ENCODE peak calls at places on chromosomes 3 and 15, in nine cellular contexts. One of them, this sample, is unnamed.
A peak's percentile ranks its signal among the peaks of the same experiment; 100 is the strongest.

GRCh38 chr15:30062881-30063280 is 19.9 kb upstream of the GOLGA8J start:
- DNase-seq in SK-N-SH: no peak
- DNase-seq in OCI-LY7: no peak
- DNase-seq in neural progenitor cell: no peak
- DNase-seq in MM.1S: no peak
- DNase-seq in GM23248: peak; percentile 47
- DNase-seq in HCT116: no peak
- DNase-seq in PC-3: no peak
- DNase-seq in hepatocyte: no peak
- DNase-seq in this sample: no peak

GRCh38 chr3:125511420-125512094 is 8.4 kb downstream of the SNX4 start:
- DNase-seq in SK-N-SH: peak; percentile 7
- DNase-seq in OCI-LY7: no peak
- DNase-seq in neural progenitor cell: no peak
- DNase-seq in MM.1S: peak; percentile 10
- DNase-seq in GM23248: peak; percentile 32
- DNase-seq in HCT116: no peak
- DNase-seq in PC-3: no peak
- DNase-seq in hepatocyte: no peak
- DNase-seq in this sample: no peak

GRCh38 chr15:64070965-64071851 is 22.4 kb downstream of the CIAO2A start:
- DNase-seq in SK-N-SH: no peak
- DNase-seq in OCI-LY7: no peak
- DNase-seq in neural progenitor cell: no peak
- DNase-seq in MM.1S: no peak
- DNase-seq in GM23248: peak; percentile 92
- DNase-seq in HCT116: no peak
- DNase-seq in PC-3: peak; percentile 75
- DNase-seq in hepatocyte: peak; percentile 83
- DNase-seq in this sample: no peak

GRCh38 chr15:34987982-34988873 is at the start of gene ZNF770:
- DNase-seq in SK-N-SH: peak; percentile 92
- DNase-seq in OCI-LY7: peak; percentile 86
- DNase-seq in neural progenitor cell: peak; percentile 84
- DNase-seq in MM.1S: peak; percentile 81
- DNase-seq in GM23248: peak; percentile 89
- DNase-seq in HCT116: peak; percentile 51
- DNase-seq in PC-3: peak; percentile 82
- DNase-seq in hepatocyte: peak; percentile 93
- DNase-seq in this sample: peak; percentile 83

GRCh38 chr15:52257734-52258062 is 37.9 kb downstream of the MYO5C start:
- DNase-seq in SK-N-SH: no peak
- DNase-seq in OCI-LY7: no peak
- DNase-seq in neural progenitor cell: peak; percentile 76
- DNase-seq in MM.1S: no peak
- DNase-seq in GM23248: peak; percentile 94
- DNase-seq in HCT116: no peak
- DNase-seq in PC-3: no peak
- DNase-seq in hepatocyte: no peak
- DNase-seq in this sample: peak; percentile 33

GRCh38 chr3:17964113-17964512 is 221.7 kb upstream of the TBC1D5 start:
- DNase-seq in SK-N-SH: no peak
- DNase-seq in OCI-LY7: no peak
- DNase-seq in neural progenitor cell: no peak
- DNase-seq in MM.1S: no peak
- DNase-seq in GM23248: no peak
- DNase-seq in HCT116: no peak
- DNase-seq in PC-3: no peak
- DNase-seq in hepatocyte: no peak
- DNase-seq in this sample: no peak

GRCh38 chr3:32120480-32120879 is 14.1 kb downstream of the GPD1L start:
- DNase-seq in SK-N-SH: no peak
- DNase-seq in OCI-LY7: no peak
- DNase-seq in neural progenitor cell: no peak
- DNase-seq in MM.1S: no peak
- DNase-seq in GM23248: no peak
- DNase-seq in HCT116: no peak
- DNase-seq in PC-3: no peak
- DNase-seq in hepatocyte: no peak
- DNase-seq in this sample: no peak

GRCh38 chr3:87173776-87174175 is 53.3 kb upstream of the CHMP2B start:
- DNase-seq in SK-N-SH: no peak
- DNase-seq in OCI-LY7: no peak
- DNase-seq in neural progenitor cell: no peak
- DNase-seq in MM.1S: no peak
- DNase-seq in GM23248: no peak
- DNase-seq in HCT116: no peak
- DNase-seq in PC-3: no peak
- DNase-seq in hepatocyte: no peak
- DNase-seq in this sample: no peak

GRCh38 chr3:42010530-42010929 is 48.6 kb upstream of the ULK4 start:
- DNase-seq in SK-N-SH: no peak
- DNase-seq in OCI-LY7: no peak
- DNase-seq in neural progenitor cell: peak; percentile 9
- DNase-seq in MM.1S: no peak
- DNase-seq in GM23248: no peak
- DNase-seq in HCT116: no peak
- DNase-seq in PC-3: no peak
- DNase-seq in hepatocyte: no peak
- DNase-seq in this sample: no peak

GRCh38 chr3:42013652-42014442 is 51.9 kb upstream of the ULK4 start:
- DNase-seq in SK-N-SH: peak; percentile 82
- DNase-seq in OCI-LY7: peak; percentile 62
- DNase-seq in neural progenitor cell: peak; percentile 66
- DNase-seq in MM.1S: peak; percentile 53
- DNase-seq in GM23248: peak; percentile 54
- DNase-seq in HCT116: no peak
- DNase-seq in PC-3: peak; percentile 11
- DNase-seq in hepatocyte: peak; percentile 64
- DNase-seq in this sample: peak; percentile 50

GRCh38 chr3:42014443-42014945 is 52.6 kb upstream of the ULK4 start:
- DNase-seq in SK-N-SH: no peak
- DNase-seq in OCI-LY7: peak; percentile 82
- DNase-seq in neural progenitor cell: peak; percentile 37
- DNase-seq in MM.1S: peak; percentile 46
- DNase-seq in GM23248: peak; percentile 65
- DNase-seq in HCT116: no peak
- DNase-seq in PC-3: peak; percentile 31
- DNase-seq in hepatocyte: no peak
- DNase-seq in this sample: no peak

GRCh38 chr3:42012935-42013651 is 51.2 kb upstream of the ULK4 start:
- DNase-seq in SK-N-SH: peak; percentile 96
- DNase-seq in OCI-LY7: peak; percentile 97
- DNase-seq in neural progenitor cell: peak; percentile 87
- DNase-seq in MM.1S: peak; percentile 86
- DNase-seq in GM23248: peak; percentile 89
- DNase-seq in HCT116: peak; percentile 18
- DNase-seq in PC-3: peak; percentile 55
- DNase-seq in hepatocyte: peak; percentile 91
- DNase-seq in this sample: peak; percentile 85

DNA sequence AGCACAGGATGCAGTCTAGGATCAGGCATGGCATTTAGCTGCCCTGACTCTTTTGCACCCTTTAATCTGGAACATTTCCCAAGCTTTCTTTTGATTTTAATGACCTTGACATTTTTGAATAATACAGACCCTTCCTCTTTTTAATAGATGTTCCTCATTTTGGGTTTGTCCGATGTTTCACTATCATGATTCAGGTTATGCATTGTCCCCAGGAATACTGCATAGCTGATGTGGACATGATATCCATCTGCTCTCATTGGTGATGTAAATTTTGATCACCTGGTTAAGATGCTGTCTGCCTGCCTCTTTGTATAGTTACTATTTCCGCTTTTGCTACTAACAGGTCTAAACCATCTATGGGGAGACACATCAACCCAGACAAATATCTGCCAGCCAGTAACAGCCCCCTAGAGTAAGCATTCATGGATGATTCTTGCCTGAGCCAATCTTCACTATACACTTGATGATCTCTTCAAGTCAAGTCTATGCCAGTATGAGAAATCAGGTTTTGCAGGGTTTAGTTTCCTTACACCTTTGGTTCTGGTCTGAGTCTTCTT is 50.6 kb upstream of the ULK4 start:
- DNase-seq in SK-N-SH: no peak
- DNase-seq in OCI-LY7: peak; percentile 89
- DNase-seq in neural progenitor cell: no peak
- DNase-seq in MM.1S: peak; percentile 40
- DNase-seq in GM23248: no peak
- DNase-seq in HCT116: no peak
- DNase-seq in PC-3: no peak
- DNase-seq in hepatocyte: no peak
- DNase-seq in this sample: no peak
- H3K4me3 ChIP-seq in SK-N-SH: no peak overlapping the region
- H3K4me3 ChIP-seq in OCI-LY7: peak overlapping the region; percentile 94
- H3K4me3 ChIP-seq in neural progenitor cell: peak overlapping the region; percentile 86
- H3K4me3 ChIP-seq in MM.1S: peak overlapping the region; percentile 91
- H3K4me3 ChIP-seq in GM23248: peak overlapping the region; percentile 82
- H3K4me3 ChIP-seq in HCT116: no peak overlapping the region
- H3K4me3 ChIP-seq in PC-3: peak overlapping the region; percentile 77
- H3K4me3 ChIP-seq in hepatocyte: no peak overlapping the region
- H3K4me3 ChIP-seq in this sample: peak overlapping the region; percentile 99

GRCh38 chr3:188900421-188900941 is 271.3 kb upstream of the TPRG1 start:
- DNase-seq in SK-N-SH: no peak
- DNase-seq in OCI-LY7: no peak
- DNase-seq in neural progenitor cell: no peak
- DNase-seq in MM.1S: no peak
- DNase-seq in GM23248: peak; percentile 94
- DNase-seq in HCT116: peak; percentile 69
- DNase-seq in PC-3: peak; percentile 82
- DNase-seq in hepatocyte: no peak
- DNase-seq in this sample: no peak

GRCh38 chr3:188901126-188901525 is 270.6 kb upstream of the TPRG1 start:
- DNase-seq in SK-N-SH: no peak
- DNase-seq in OCI-LY7: no peak
- DNase-seq in neural progenitor cell: no peak
- DNase-seq in MM.1S: no peak
- DNase-seq in GM23248: peak; percentile 79
- DNase-seq in HCT116: no peak
- DNase-seq in PC-3: no peak
- DNase-seq in hepatocyte: no peak
- DNase-seq in this sample: no peak

GRCh38 chr3:188904670-188905069 is 267.1 kb upstream of the TPRG1 start:
- DNase-seq in SK-N-SH: no peak
- DNase-seq in OCI-LY7: no peak
- DNase-seq in neural progenitor cell: no peak
- DNase-seq in MM.1S: no peak
- DNase-seq in GM23248: peak; percentile 70
- DNase-seq in HCT116: no peak
- DNase-seq in PC-3: no peak
- DNase-seq in hepatocyte: peak; percentile 20
- DNase-seq in this sample: no peak

GRCh38 chr3:188899887-188900286 is 271.9 kb upstream of the TPRG1 start:
- DNase-seq in SK-N-SH: no peak
- DNase-seq in OCI-LY7: no peak
- DNase-seq in neural progenitor cell: no peak
- DNase-seq in MM.1S: no peak
- DNase-seq in GM23248: no peak
- DNase-seq in HCT116: no peak
- DNase-seq in PC-3: no peak
- DNase-seq in hepatocyte: no peak
- DNase-seq in this sample: no peak

GRCh38 chr3:188901671-188902331 is 270.0 kb upstream of the TPRG1 start:
- DNase-seq in SK-N-SH: no peak
- DNase-seq in OCI-LY7: no peak
- DNase-seq in neural progenitor cell: no peak
- DNase-seq in MM.1S: no peak
- DNase-seq in GM23248: peak; percentile 22
- DNase-seq in HCT116: no peak
- DNase-seq in PC-3: no peak
- DNase-seq in hepatocyte: no peak
- DNase-seq in this sample: no peak
- TF ChIP-seq EZH2phosphoT487 in SK-N-SH: no peak
- TF ChIP-seq EZH2phosphoT487 in OCI-LY7: no peak
- TF ChIP-seq EZH2phosphoT487 in neural progenitor cell: no peak
- TF ChIP-seq EZH2phosphoT487 in MM.1S: no peak
- TF ChIP-seq EZH2phosphoT487 in GM23248: no peak
- TF ChIP-seq EZH2phosphoT487 in HCT116: no peak
- TF ChIP-seq EZH2phosphoT487 in PC-3: no peak
- TF ChIP-seq EZH2phosphoT487 in hepatocyte: no peak
- TF ChIP-seq EZH2phosphoT487 in this sample: no peak

GRCh38 chr3:50270422-50270831 is 1.5 kb downstream of the SEMA3B start:
- DNase-seq in SK-N-SH: no peak
- DNase-seq in OCI-LY7: no peak
- DNase-seq in neural progenitor cell: no peak
- DNase-seq in MM.1S: no peak
- DNase-seq in GM23248: peak; percentile 39
- DNase-seq in HCT116: no peak
- DNase-seq in PC-3: no peak
- DNase-seq in hepatocyte: no peak
- DNase-seq in this sample: no peak

GRCh38 chr3:50269460-50269859 is 513 bp downstream of the SEMA3B start:
- DNase-seq in SK-N-SH: no peak
- DNase-seq in OCI-LY7: no peak
- DNase-seq in neural progenitor cell: no peak
- DNase-seq in MM.1S: no peak
- DNase-seq in GM23248: no peak
- DNase-seq in HCT116: no peak
- DNase-seq in PC-3: no peak
- DNase-seq in hepatocyte: no peak
- DNase-seq in this sample: no peak

GRCh38 chr3:50269977-50270413 is 1.0 kb downstream of the SEMA3B start:
- DNase-seq in SK-N-SH: no peak
- DNase-seq in OCI-LY7: no peak
- DNase-seq in neural progenitor cell: no peak
- DNase-seq in MM.1S: no peak
- DNase-seq in GM23248: peak; percentile 90
- DNase-seq in HCT116: no peak
- DNase-seq in PC-3: peak; percentile 79
- DNase-seq in hepatocyte: peak; percentile 51
- DNase-seq in this sample: no peak

GRCh38 chr3:50271314-50272072 is 2.5 kb downstream of the SEMA3B start:
- DNase-seq in SK-N-SH: no peak
- DNase-seq in OCI-LY7: no peak
- DNase-seq in neural progenitor cell: no peak
- DNase-seq in MM.1S: no peak
- DNase-seq in GM23248: no peak
- DNase-seq in HCT116: no peak
- DNase-seq in PC-3: no peak
- DNase-seq in hepatocyte: peak; percentile 48
- DNase-seq in this sample: no peak

GRCh38 chr3:50270841-50271240 is 1.9 kb downstream of the SEMA3B start:
- DNase-seq in SK-N-SH: no peak
- DNase-seq in OCI-LY7: no peak
- DNase-seq in neural progenitor cell: no peak
- DNase-seq in MM.1S: no peak
- DNase-seq in GM23248: no peak
- DNase-seq in HCT116: no peak
- DNase-seq in PC-3: no peak
- DNase-seq in hepatocyte: no peak
- DNase-seq in this sample: no peak
- H3K4me3 ChIP-seq in SK-N-SH: no peak overlapping the region
- H3K4me3 ChIP-seq in OCI-LY7: no peak overlapping the region
- H3K4me3 ChIP-seq in neural progenitor cell: no peak overlapping the region
- H3K4me3 ChIP-seq in MM.1S: no peak overlapping the region
- H3K4me3 ChIP-seq in GM23248: no peak overlapping the region
- H3K4me3 ChIP-seq in HCT116: no peak overlapping the region
- H3K4me3 ChIP-seq in PC-3: no peak overlapping the region
- H3K4me3 ChIP-seq in hepatocyte: no peak overlapping the region
- H3K4me3 ChIP-seq in this sample: no peak overlapping the region

GRCh38 chr3:134083008-134083407 is 53.3 kb upstream of the SLCO2A1 start:
- DNase-seq in SK-N-SH: no peak
- DNase-seq in OCI-LY7: no peak
- DNase-seq in neural progenitor cell: no peak
- DNase-seq in MM.1S: no peak
- DNase-seq in GM23248: peak; percentile 20
- DNase-seq in HCT116: no peak
- DNase-seq in PC-3: no peak
- DNase-seq in hepatocyte: no peak
- DNase-seq in this sample: no peak

GRCh38 chr3:134082582-134082981 is 52.9 kb upstream of the SLCO2A1 start:
- DNase-seq in SK-N-SH: no peak
- DNase-seq in OCI-LY7: no peak
- DNase-seq in neural progenitor cell: no peak
- DNase-seq in MM.1S: no peak
- DNase-seq in GM23248: no peak
- DNase-seq in HCT116: no peak
- DNase-seq in PC-3: no peak
- DNase-seq in hepatocyte: no peak
- DNase-seq in this sample: no peak

GRCh38 chr3:134079761-134080160 is 50.0 kb upstream of the SLCO2A1 start:
- DNase-seq in SK-N-SH: no peak
- DNase-seq in OCI-LY7: no peak
- DNase-seq in neural progenitor cell: no peak
- DNase-seq in MM.1S: no peak
- DNase-seq in GM23248: no peak
- DNase-seq in HCT116: no peak
- DNase-seq in PC-3: peak; percentile 17
- DNase-seq in hepatocyte: no peak
- DNase-seq in this sample: no peak

GRCh38 chr3:134080761-134081160 is 51.0 kb upstream of the SLCO2A1 start:
- DNase-seq in SK-N-SH: no peak
- DNase-seq in OCI-LY7: no peak
- DNase-seq in neural progenitor cell: no peak
- DNase-seq in MM.1S: no peak
- DNase-seq in GM23248: no peak
- DNase-seq in HCT116: no peak
- DNase-seq in PC-3: no peak
- DNase-seq in hepatocyte: no peak
- DNase-seq in this sample: no peak

DNA sequence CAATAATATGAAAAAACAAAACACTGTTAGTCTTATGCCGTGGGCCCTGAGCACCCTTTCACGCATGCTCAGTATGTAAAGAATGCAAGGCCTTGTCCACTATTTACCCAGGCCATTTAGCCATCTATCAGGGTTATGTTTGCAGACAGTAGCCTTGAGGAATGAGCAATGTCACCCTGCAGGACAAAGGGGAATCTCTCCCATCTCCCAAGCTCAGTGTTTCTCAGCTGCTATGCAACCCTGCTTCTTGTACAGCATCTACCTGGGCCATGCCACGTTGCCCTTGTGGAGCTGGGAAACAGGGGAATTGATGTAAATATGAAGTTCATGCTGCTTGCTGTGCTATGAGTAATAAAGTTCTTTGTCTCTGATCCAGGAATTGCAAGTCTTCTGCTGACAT is 51.5 kb upstream of the SLCO2A1 start:
- DNase-seq in SK-N-SH: no peak
- DNase-seq in OCI-LY7: no peak
- DNase-seq in neural progenitor cell: no peak
- DNase-seq in MM.1S: no peak
- DNase-seq in GM23248: no peak
- DNase-seq in HCT116: no peak
- DNase-seq in PC-3: no peak
- DNase-seq in hepatocyte: no peak
- DNase-seq in this sample: no peak
- TF ChIP-seq EZH2phosphoT487 in SK-N-SH: no peak
- TF ChIP-seq EZH2phosphoT487 in OCI-LY7: no peak
- TF ChIP-seq EZH2phosphoT487 in neural progenitor cell: no peak
- TF ChIP-seq EZH2phosphoT487 in MM.1S: no peak
- TF ChIP-seq EZH2phosphoT487 in GM23248: no peak
- TF ChIP-seq EZH2phosphoT487 in HCT116: no peak
- TF ChIP-seq EZH2phosphoT487 in PC-3: no peak
- TF ChIP-seq EZH2phosphoT487 in hepatocyte: no peak
- TF ChIP-seq EZH2phosphoT487 in this sample: no peak